ENCODE peak calls at places on chromosomes 12 and 14, in five cellular contexts. V is HEK293T, P is HepG2, F is K562, E is GM12878. A is an unnamed sample.

GRCh38 chr14:61621444-61621843 is 73.9 kb upstream of the HIF1A start:
- DNase-seq in P (no peak), F (no peak), V (no peak), E (no peak), A (no peak)

GRCh38 chr14:49634547-49635334 is at the start of gene DNAAF2:
- DNase-seq in P (peak; percentile 76), V (peak; percentile 53), F (peak; percentile 48), E (no peak), A (peak; percentile 74)

GRCh38 chr14:99589031-99589441 is 15.0 kb downstream of the CCDC85C start:
- DNase-seq in P (no peak), F (no peak), E (no peak), V (no peak), A (no peak)

GRCh38 chr12:100862600-100863149 is 68.1 kb downstream of the ANO4 start:
- DNase-seq in E (no peak), F (no peak), P (no peak), V (no peak), A (no peak)

GRCh38 chr14:56666294-56666693 is 86.7 kb downstream of the TMEM260 start:
- DNase-seq in P (no peak), E (no peak), V (no peak), F (no peak), A (no peak)

GRCh38 chr14:88426271-88426670 is 40.8 kb downstream of the SPATA7 start:
- DNase-seq in F (no peak), P (no peak), V (no peak), E (no peak), A (no peak)

GRCh38 chr12:110224379-110225304 is 56.4 kb upstream of the ATP2A2 start:
- DNase-seq in F (no peak), P (peak; percentile 52), V (no peak), E (no peak), A (peak; percentile 26)

GRCh38 chr12:49200882-49201594 is 12.2 kb upstream of the TUBA1A start:
- DNase-seq in V (no peak), F (peak; percentile 63), P (no peak), E (peak; percentile 17), A (peak; percentile 34)

GRCh38 chr14:35940291-35940690 is 114.2 kb downstream of the BRMS1L start:
- DNase-seq in E (peak; percentile 73), P (no peak), V (no peak), F (no peak), A (no peak)

GRCh38 chr14:92513204-92513965 is at the start of gene RIN3:
- DNase-seq in E (no peak), V (peak; percentile 71), F (no peak), P (peak; percentile 38), A (peak; percentile 47)

GRCh38 chr12:114131824-114132223 is 165.7 kb upstream of the RBM19 start:
- DNase-seq in F (no peak), P (no peak), E (no peak), V (no peak), A (no peak)

GRCh38 chr14:86646688-86647687 is 1117.0 kb downstream of the FLRT2 start:
- DNase-seq in F (no peak), V (no peak), E (no peak), P (peak; percentile 4), A (no peak)

GRCh38 chr12:70640901-70641300 is 3.7 kb upstream of the PTPRB start:
- DNase-seq in F (no peak), V (no peak), E (no peak), P (no peak), A (no peak)

GRCh38 chr14:66311058-66311457 is 175.1 kb upstream of the CCDC196 start:
- DNase-seq in V (no peak), F (no peak), E (no peak), P (no peak), A (no peak)

GRCh38 chr14:105070760-105071137 is 5.5 kb upstream of the GPR132 start:
- DNase-seq in P (no peak), F (no peak), E (peak; percentile 56), V (no peak), A (no peak)

GRCh38 chr14:55500219-55500701 is 59.8 kb upstream of the TBPL2 start:
- DNase-seq in E (no peak), P (peak; percentile 6), F (no peak), V (no peak), A (no peak)

GRCh38 chr14:101813171-101813759 is 51.8 kb downstream of the PPP2R5C start:
- DNase-seq in P (no peak), F (no peak), V (no peak), E (no peak), A (no peak)

GRCh38 chr14:57818511-57818910 is 47.4 kb downstream of the SLC35F4 start:
- DNase-seq in E (no peak), P (no peak), V (no peak), F (no peak), A (no peak)

GRCh38 chr14:104597576-104597975 is 7.0 kb downstream of the TMEM179 start:
- DNase-seq in F (no peak), E (no peak), P (no peak), V (no peak), A (no peak)

GRCh38 chr14:51176819-51177218 is 63.2 kb upstream of the TMX1 start:
- DNase-seq in E (no peak), P (no peak), V (no peak), F (no peak), A (no peak)

GRCh38 chr12:96314723-96315122 is 85.5 kb downstream of the CDK17 start:
- DNase-seq in E (no peak), V (no peak), P (no peak), F (no peak), A (no peak)

GRCh38 chr14:87076146-87076545 is 916.8 kb downstream of the GALC start:
- DNase-seq in F (no peak), P (no peak), V (no peak), E (no peak), A (no peak)

DNA sequence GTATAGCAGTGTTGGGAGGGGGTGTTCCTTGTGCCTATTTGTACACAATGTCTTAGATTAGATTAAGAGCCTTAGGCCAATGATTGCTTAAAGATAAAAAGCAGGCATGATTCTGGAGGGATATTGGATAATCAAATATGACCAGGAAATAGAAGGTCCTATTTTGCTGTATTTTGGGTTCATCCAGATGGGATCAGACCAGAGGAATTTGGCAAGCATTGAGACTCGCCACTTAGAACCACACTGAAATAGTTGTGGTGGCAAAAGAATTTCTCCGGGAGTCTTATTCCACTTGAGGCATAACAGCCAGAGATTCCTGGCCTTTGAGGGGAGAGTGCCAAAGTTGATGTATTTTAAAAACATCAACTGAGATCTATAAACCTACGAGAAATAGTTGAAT is 327.2 kb downstream of the RAD51B start:
- DNase-seq in F (no peak), P (no peak), V (no peak), E (no peak), A (no peak)
- TF ChIP-seq FOXM1 in F (no peak), P (no peak), V (no peak), E (no peak), A (peak; percentile 96)

GRCh38 chr14:68938515-68939423 is 40.3 kb downstream of the ACTN1 start:
- DNase-seq in F (no peak), V (no peak), E (no peak), P (peak; percentile 96), A (peak; percentile 67)
- TF ChIP-seq FOXM1 in F (no peak), V (no peak), E (no peak), P (no peak), A (no peak)

GRCh38 chr12:53657041-53657440 is 18.8 kb downstream of the ATP5MC2 start:
- DNase-seq in V (no peak), F (no peak), P (peak; percentile 28), E (no peak), A (no peak)

GRCh38 chr12:53664191-53664590 is 11.7 kb downstream of the ATP5MC2 start:
- DNase-seq in F (no peak), E (no peak), V (no peak), P (no peak), A (no peak)

GRCh38 chr12:53659011-53659551 is 16.8 kb downstream of the ATP5MC2 start:
- DNase-seq in E (no peak), F (no peak), P (peak; percentile 96), V (no peak), A (no peak)

GRCh38 chr12:53660064-53660463 is 15.8 kb downstream of the ATP5MC2 start:
- DNase-seq in P (no peak), E (no peak), V (no peak), F (no peak), A (no peak)

DNA sequence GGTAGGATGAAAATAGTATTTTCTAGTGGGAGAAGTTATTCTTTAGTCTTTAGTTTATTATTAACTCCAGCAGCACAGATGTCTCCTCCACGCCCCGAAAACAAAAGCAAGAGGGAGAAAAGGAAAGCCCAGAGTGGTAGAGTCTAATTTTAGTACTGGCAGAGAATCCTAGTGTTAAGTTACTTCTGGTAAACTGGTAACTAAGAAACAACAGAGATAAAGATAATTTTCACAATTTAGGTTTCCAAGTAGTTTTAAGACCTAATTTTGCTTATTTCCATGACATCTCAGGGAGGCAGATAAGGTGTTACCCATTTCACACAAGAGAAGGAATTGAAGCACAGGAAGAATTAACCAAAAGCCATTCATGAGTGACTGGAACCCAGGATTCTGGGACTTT is 16.3 kb downstream of the ATP5MC2 start:
- DNase-seq in P (no peak), E (peak; percentile 8), V (no peak), F (no peak), A (no peak)
- TF ChIP-seq FOXM1 in P (no peak), E (no peak), V (no peak), F (no peak), A (no peak)

GRCh38 chr12:12900786-12901157 is 9.4 kb downstream of the GPRC5A start:
- DNase-seq in V (no peak), P (no peak), E (no peak), F (no peak), A (no peak)

GRCh38 chr12:12901158-12901791 is 9.9 kb downstream of the GPRC5A start:
- DNase-seq in P (peak; percentile 37), F (no peak), V (no peak), E (no peak), A (no peak)

GRCh38 chr12:12902036-12902435 is 10.7 kb downstream of the GPRC5A start:
- DNase-seq in P (no peak), E (no peak), V (no peak), F (no peak), A (no peak)

GRCh38 chr12:12907552-12907951 is 16.2 kb downstream of the GPRC5A start:
- DNase-seq in V (no peak), F (no peak), P (no peak), E (no peak), A (no peak)

GRCh38 chr12:12903642-12904609 is 12.6 kb downstream of the GPRC5A start:
- DNase-seq in F (no peak), P (peak; percentile 58), E (no peak), V (no peak), A (no peak)
- TF ChIP-seq FOXM1 in F (no peak), P (no peak), E (no peak), V (no peak), A (no peak)